ENCODE peak calls at places on chromosomes 13 and 19, in four cellular contexts. A is kidney epithelial cell; C is Right ventricle myocardium superior; Y is stimulated activated CD8-positive, alpha-beta memory T cell treated with anti-CD3 and anti-CD28 coated beads, Interleukin-15, amount 100 ng/mL, for 4 hours. G is an unnamed sample.

GRCh38 chr19:7833225-7834156 is 3.5 kb downstream of the EVI5L start:
- DNase-seq in C (peak), A (no peak), Y (no peak), G (peak)

GRCh38 chr19:42111811-42112210 is 20.4 kb downstream of the POU2F2 start:
- DNase-seq in Y (no peak), C (no peak), A (no peak), G (no peak)

GRCh38 chr19:40933025-40933424 is 51.0 kb upstream of the CYP2A7 start:
- DNase-seq in Y (no peak), C (no peak), A (no peak), G (peak)

GRCh38 chr19:8069116-8069973 is 16.8 kb downstream of the CCL25 start:
- DNase-seq in A (no peak), C (no peak), Y (no peak), G (peak)

GRCh38 chr19:43457809-43458208 is 7.6 kb downstream of the LYPD3 start:
- DNase-seq in Y (no peak), A (no peak), C (no peak), G (no peak)

GRCh38 chr13:97307882-97308624 is 85.9 kb downstream of the MBNL2 start:
- DNase-seq in A (no peak), Y (no peak), C (peak), G (no peak)

GRCh38 chr19:7871530-7872305 is 2.5 kb downstream of the PRR36 start:
- DNase-seq in C (peak), A (peak), Y (peak), G (peak)

GRCh38 chr19:6616011-6616410 is 25.1 kb upstream of the CD70 start:
- DNase-seq in C (no peak), Y (no peak), A (no peak), G (no peak)

GRCh38 chr19:52473655-52474350 is 20.4 kb downstream of the ZNF578 start:
- DNase-seq in A (no peak), Y (no peak), C (no peak), G (no peak)

GRCh38 chr19:15251749-15252397 is 19.6 kb upstream of the EPHX3 start:
- DNase-seq in C (peak), A (peak), Y (no peak), G (peak)

GRCh38 chr13:99526549-99526948 is 25.3 kb downstream of the TM9SF2 start:
- DNase-seq in C (no peak), A (no peak), Y (no peak), G (no peak)

GRCh38 chr13:113862766-113863510 is 938 bp downstream of the GAS6 start:
- DNase-seq in Y (no peak), A (no peak), C (peak), G (peak)

GRCh38 chr19:403221-404036 is 5.5 kb downstream of the C2CD4C start:
- DNase-seq in C (no peak), A (no peak), Y (no peak), G (peak)